ENCODE peak calls at places on chromosomes 4 and X, in four cellular contexts. Q is heart left ventricle, R is GM12865, H is OCI-LY7. C is an unnamed sample.

GRCh38 chr4:108097990-108098553 is 70.7 kb downstream of the LEF1 start:
- DNase-seq in Q (no peak), R (no peak), H (no peak), C (no peak)

GRCh38 chr4:184983660-184984356 is 34.5 kb upstream of the HELT start:
- DNase-seq in Q (peak), R (peak), H (peak), C (peak)

GRCh38 chrX:10050481-10050880 is 83.3 kb downstream of the CLDN34 start:
- DNase-seq in Q (peak), R (no peak), H (no peak), C (peak)

GRCh38 chr4:152590179-152591031 is 54.5 kb upstream of the FBXW7 start:
- DNase-seq in Q (no peak), R (peak), H (no peak), C (peak)

GRCh38 chr4:158046345-158046744 is 126.5 kb downstream of the GASK1B start:
- DNase-seq in Q (no peak), R (no peak), H (no peak), C (no peak)

GRCh38 chr4:8618961-8619720 is 26.6 kb downstream of the CPZ start:
- DNase-seq in Q (no peak), R (no peak), H (no peak), C (no peak)

GRCh38 chrX:10167573-10167972 is 10.8 kb downstream of the CLCN4 start:
- DNase-seq in Q (no peak), R (peak), H (no peak), C (no peak)

GRCh38 chrX:120299928-120300327 is 11.3 kb downstream of the TMEM255A start:
- DNase-seq in Q (no peak), R (no peak), H (peak), C (no peak)

GRCh38 chrX:22378296-22378695 is 105.6 kb downstream of the CBLL2 start:
- DNase-seq in Q (no peak), R (no peak), H (no peak), C (no peak)

GRCh38 chrX:88903989-88904718 is 157.1 kb downstream of the CPXCR1 start:
- DNase-seq in Q (no peak), R (no peak), H (no peak), C (no peak)

GRCh38 chr4:147370881-147371280 is 110.0 kb upstream of the EDNRA start:
- DNase-seq in Q (no peak), R (no peak), H (no peak), C (no peak)

GRCh38 chrX:119887721-119888425 is 7.8 kb upstream of the AKAP14 start:
- DNase-seq in Q (peak), R (peak), H (peak), C (peak)

GRCh38 chr4:165684177-165684870 is 188.7 kb upstream of the TLL1 start:
- DNase-seq in Q (no peak), R (no peak), H (no peak), C (peak)

GRCh38 chr4:113248320-113248719 is 198.9 kb downstream of the ANK2 start:
- DNase-seq in Q (no peak), R (no peak), H (no peak), C (no peak)

GRCh38 chr4:99612704-99613103 is 38.1 kb downstream of the MTTP start:
- DNase-seq in Q (no peak), R (no peak), H (no peak), C (no peak)

GRCh38 chr4:185201983-185202962 is 1.5 kb downstream of the CFAP97 start:
- DNase-seq in Q (no peak), R (peak), H (peak), C (no peak)

GRCh38 chrX:30814978-30815377 is 74.1 kb downstream of the TAB3 start:
- DNase-seq in Q (no peak), R (no peak), H (peak), C (no peak)

GRCh38 chrX:16819634-16820033 is 33.4 kb downstream of the TXLNG start:
- DNase-seq in Q (no peak), R (no peak), H (no peak), C (no peak)

GRCh38 chrX:136325377-136325776 is 24.6 kb downstream of the ADGRG4 start:
- DNase-seq in Q (no peak), R (no peak), H (no peak), C (no peak)

GRCh38 chrX:53684415-53685192 is 1.9 kb downstream of the HUWE1 start:
- DNase-seq in Q (no peak), R (no peak), H (no peak), C (no peak)

GRCh38 chr4:183118585-183118984 is 19.5 kb downstream of the WWC2 start:
- DNase-seq in Q (no peak), R (no peak), H (no peak), C (peak)

GRCh38 chr4:184386271-184386781 is 88.0 kb downstream of the IRF2 start:
- DNase-seq in Q (peak), R (no peak), H (no peak), C (no peak)

GRCh38 chr4:170476351-170476750 is 386.6 kb upstream of the AADAT start:
- DNase-seq in Q (no peak), R (no peak), H (no peak), C (no peak)

GRCh38 chrX:143664302-143664701 is 28.4 kb upstream of the SLITRK4 start:
- DNase-seq in Q (no peak), R (peak), H (peak), C (peak)

GRCh38 chr4:183360161-183360919 is 38.1 kb upstream of the CLDN24 start:
- DNase-seq in Q (no peak), R (no peak), H (no peak), C (peak)

GRCh38 chr4:186852078-186852420 is 128.4 kb upstream of the FAT1 start:
- DNase-seq in Q (no peak), R (no peak), H (no peak), C (no peak)

GRCh38 chr4:134132086-134132783 is 69.4 kb downstream of the PABPC4L start:
- DNase-seq in Q (no peak), R (no peak), H (no peak), C (no peak)

GRCh38 chrX:87873347-87873941 is 355.8 kb downstream of the KLHL4 start:
- DNase-seq in Q (no peak), R (no peak), H (no peak), C (no peak)

GRCh38 chr4:111954546-111954945 is 190.7 kb upstream of the FAM241A start:
- DNase-seq in Q (no peak), R (no peak), H (no peak), C (no peak)

GRCh38 chrX:112946227-112946626 is 105.6 kb upstream of the AMOT start:
- DNase-seq in Q (no peak), R (no peak), H (no peak), C (no peak)

GRCh38 chrX:110509778-110510510 is 151.3 kb downstream of the RTL9 start:
- DNase-seq in Q (no peak), R (no peak), H (no peak), C (no peak)

GRCh38 chr4:161249779-161250440 is 913.9 kb downstream of the FSTL5 start:
- DNase-seq in Q (no peak), R (no peak), H (no peak), C (no peak)

GRCh38 chr4:127648061-127648460 is 15.3 kb downstream of the INTU start:
- DNase-seq in Q (no peak), R (no peak), H (no peak), C (no peak)

GRCh38 chrX:15215366-15215765 is 54.5 kb downstream of the ASB9 start:
- DNase-seq in Q (no peak), R (no peak), H (no peak), C (no peak)

GRCh38 chrX:47501226-47502071 is 18.4 kb upstream of the ZNF41 start:
- DNase-seq in Q (no peak), R (peak), H (peak), C (peak)

GRCh38 chr4:16513876-16514275 is 287.6 kb upstream of the TAPT1 start:
- DNase-seq in Q (no peak), R (no peak), H (no peak), C (no peak)

GRCh38 chrX:150635952-150636351 is 57.2 kb upstream of the MTMR1 start:
- DNase-seq in Q (no peak), R (peak), H (no peak), C (peak)

GRCh38 chr4:99591757-99592156 is 17.1 kb downstream of the MTTP start:
- DNase-seq in Q (no peak), R (no peak), H (no peak), C (no peak)

GRCh38 chrX:121479406-121479805 is 432.0 kb downstream of the GLUD2 start:
- DNase-seq in Q (no peak), R (no peak), H (peak), C (no peak)

GRCh38 chrX:2324116-2324515 is 176.7 kb downstream of the DHRSX start:
- DNase-seq in Q (no peak), R (no peak), H (no peak), C (no peak)

GRCh38 chrX:2321411-2321810 is 179.4 kb downstream of the DHRSX start:
- DNase-seq in Q (no peak), R (no peak), H (no peak), C (no peak)

GRCh38 chrX:2327423-2327822 is 173.4 kb downstream of the DHRSX start:
- DNase-seq in Q (no peak), R (no peak), H (no peak), C (no peak)

GRCh38 chrX:2320580-2321327 is 180.0 kb downstream of the DHRSX start:
- DNase-seq in Q (peak), R (no peak), H (no peak), C (no peak)

GRCh38 chrX:2325076-2325784 is 175.5 kb downstream of the DHRSX start:
- DNase-seq in Q (peak), R (peak), H (no peak), C (peak)
- H3K4me3 ChIP-seq in Q (peak), R (peak), H (no peak), C (peak)

GRCh38 chrX:36963852-36964251 is 44.3 kb upstream of the FAM47C start:
- DNase-seq in Q (no peak), R (no peak), H (no peak), C (no peak)

GRCh38 chrX:36961590-36961989 is 46.6 kb upstream of the FAM47C start:
- DNase-seq in Q (no peak), R (no peak), H (no peak), C (no peak)

GRCh38 chrX:36957425-36958328 is 50.5 kb upstream of the FAM47C start:
- DNase-seq in Q (no peak), R (no peak), H (no peak), C (no peak)

DNA sequence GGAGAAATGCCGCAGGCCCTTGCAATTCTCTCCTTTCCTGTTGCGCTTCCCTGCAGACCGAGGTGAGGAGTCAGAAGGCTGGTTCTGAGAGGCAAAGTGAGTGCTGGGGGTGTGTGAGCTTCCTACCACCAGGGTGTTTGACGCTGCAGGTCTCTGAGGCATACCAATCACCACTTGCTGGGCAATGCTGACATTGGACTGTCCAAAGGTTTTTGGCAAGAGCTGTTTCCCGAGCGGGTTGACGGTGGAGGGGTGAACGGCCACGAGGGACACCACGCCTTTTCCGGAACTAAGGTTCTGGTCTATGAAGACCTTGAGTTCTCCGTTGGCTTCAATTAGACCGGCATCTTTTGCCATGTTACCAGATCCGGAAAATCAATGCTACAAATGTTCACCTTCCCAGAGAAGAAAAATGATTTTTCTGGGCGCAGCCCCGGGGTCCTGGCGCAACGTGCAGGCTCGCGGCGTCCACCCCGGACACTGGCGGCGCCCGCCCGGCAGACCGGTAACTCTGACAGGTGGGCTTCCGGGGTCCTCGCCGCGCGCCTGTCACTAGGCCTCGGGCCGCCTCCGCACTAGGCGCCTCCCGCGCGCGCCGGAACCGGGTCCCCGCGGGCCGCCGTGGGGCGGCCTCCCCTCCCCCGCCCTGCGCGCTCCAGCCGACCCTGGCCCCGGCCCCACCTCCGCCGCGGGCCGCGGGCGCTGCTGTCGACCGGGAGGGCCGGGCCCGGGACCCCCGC is 44.9 kb upstream of the FAM47C start:
- DNase-seq in Q (no peak), R (no peak), H (no peak), C (no peak)
- TF ChIP-seq CTCF in Q (no peak), R (no peak), H (no peak), C (no peak)

DNA sequence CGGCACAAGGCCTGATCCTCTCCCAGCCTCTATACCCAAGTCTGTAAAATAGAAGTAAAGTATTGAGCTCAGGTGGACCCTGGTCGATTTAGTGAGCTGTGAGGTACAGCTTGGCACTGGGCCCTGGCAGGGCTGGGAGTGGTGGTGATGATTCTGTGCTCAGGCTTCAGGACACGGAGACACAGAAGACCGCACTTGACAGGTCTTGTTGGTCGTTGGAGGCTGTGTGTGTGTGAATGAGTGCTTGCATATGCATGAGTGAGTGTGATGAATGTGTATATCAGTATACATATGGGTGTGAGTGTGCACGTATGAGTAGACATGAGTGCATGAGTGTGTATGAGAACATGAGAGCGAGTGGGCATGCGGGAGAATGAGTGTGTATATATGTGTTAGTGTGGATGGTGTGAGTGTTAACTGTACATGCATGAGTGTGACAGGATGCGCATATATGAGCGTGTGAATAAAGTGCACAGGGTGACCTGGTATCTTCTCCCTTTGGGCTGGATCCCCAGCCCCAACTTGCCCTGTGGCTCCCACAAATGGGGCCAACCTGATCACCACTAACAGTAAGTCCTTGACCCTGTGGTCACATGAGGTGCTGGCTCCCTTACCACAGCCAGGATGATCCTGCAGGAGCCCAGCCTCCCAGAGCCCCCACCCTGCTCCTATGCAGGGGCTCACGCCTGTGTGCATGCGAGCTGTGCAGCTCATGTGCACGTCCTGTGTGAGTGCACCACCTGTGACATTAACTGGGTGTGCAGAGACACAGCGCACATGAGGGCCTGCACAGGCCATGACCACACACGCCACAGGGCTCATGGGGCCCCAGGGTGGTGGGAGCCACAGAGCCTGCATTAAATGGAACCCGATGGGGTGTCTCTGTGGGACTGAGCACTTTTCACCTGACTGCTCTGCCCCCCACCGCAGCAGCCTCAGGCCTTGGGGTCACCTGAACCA is 20.8 kb downstream of the SH3BP2 start:
- DNase-seq in Q (no peak), R (no peak), H (no peak), C (no peak)
- H3K4me3 ChIP-seq in Q (peak), R (peak), H (peak), C (no peak)

DNA sequence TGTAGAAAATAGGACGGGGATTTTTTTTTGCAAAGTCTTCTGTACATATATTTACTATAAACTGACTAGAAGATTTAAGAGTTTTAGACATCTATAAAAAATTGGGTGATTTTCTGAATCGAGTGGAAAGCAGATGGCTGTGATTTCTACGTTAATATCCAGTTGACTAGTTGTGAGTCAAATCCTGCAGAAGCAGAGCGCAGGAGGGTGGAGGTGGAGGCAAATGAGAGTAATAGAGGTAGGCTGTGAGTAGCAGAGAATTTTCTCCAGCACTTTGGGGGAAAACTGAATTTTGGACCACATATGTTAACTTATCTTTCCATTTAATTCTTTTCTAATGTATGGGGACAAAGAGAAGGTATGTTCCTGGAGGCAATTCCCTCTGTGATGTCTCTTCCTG is 82.1 kb upstream of the SOX3 start:
- DNase-seq in Q (no peak), R (no peak), H (no peak), C (no peak)
- TF ChIP-seq CTCF in Q (no peak), R (no peak), H (no peak), C (no peak)

GRCh38 chr4:82584921-82585320 is 23.1 kb upstream of the TMEM150C start:
- DNase-seq in Q (no peak), R (no peak), H (no peak), C (no peak)

GRCh38 chr4:82587826-82588225 is 26.0 kb upstream of the TMEM150C start:
- DNase-seq in Q (no peak), R (no peak), H (no peak), C (no peak)

GRCh38 chr4:82588871-82589270 is 27.1 kb upstream of the TMEM150C start:
- DNase-seq in Q (no peak), R (no peak), H (no peak), C (no peak)

GRCh38 chr4:82583897-82584604 is 22.3 kb upstream of the TMEM150C start:
- DNase-seq in Q (no peak), R (no peak), H (no peak), C (no peak)

DNA sequence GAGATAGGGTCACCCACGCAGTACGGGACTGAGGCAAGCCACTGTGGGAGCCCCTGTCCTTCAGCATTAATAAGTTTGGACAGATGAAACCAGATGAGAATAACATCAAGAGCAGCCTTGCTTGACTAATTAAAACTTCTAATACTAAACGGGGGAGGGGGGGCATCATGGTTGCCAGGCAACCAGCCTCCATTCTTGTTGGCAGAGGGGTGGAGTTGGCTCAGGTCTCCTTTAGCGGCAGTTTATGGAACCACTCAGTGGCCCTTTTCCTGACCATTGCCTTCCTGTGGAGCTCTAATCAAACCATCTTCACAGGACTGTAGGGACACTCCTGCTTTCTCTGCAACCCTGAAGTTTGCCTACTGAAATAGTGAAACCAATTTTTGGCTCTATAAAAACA is 24.3 kb upstream of the TMEM150C start:
- DNase-seq in Q (no peak), R (no peak), H (no peak), C (no peak)
- H3K4me3 ChIP-seq in Q (no peak), R (no peak), H (no peak), C (no peak)

GRCh38 chrX:97452283-97452682 is 568.6 kb downstream of the RPA4 start:
- DNase-seq in Q (no peak), R (peak), H (no peak), C (no peak)

DNA sequence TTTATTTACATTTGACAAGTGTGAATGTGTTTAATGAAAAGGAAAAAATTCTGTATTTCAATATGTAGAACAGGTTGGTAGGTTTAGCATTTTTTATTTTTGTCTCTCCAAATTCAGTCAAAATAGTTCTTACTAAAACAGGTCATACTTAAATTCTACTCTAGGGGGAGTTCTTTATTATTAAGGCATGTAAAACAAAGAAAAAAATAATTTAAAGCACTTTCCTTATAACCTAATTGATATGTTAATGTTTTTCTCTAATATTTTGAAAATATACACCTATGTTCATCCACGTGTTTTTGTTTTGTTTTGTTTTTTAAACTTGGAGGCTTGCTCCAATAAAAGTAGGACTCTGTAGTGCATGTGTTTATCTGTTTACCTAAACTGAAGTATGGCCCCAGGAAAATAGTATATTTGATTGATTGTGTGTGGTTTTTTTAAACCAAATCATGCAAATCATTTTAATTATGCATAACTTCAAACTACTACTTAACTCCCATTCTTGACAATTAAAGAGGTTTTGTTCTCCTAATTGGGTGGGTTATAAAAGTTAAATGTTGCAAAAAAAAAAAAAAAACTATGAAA is 562.7 kb downstream of the RPA4 start:
- DNase-seq in Q (no peak), R (no peak), H (peak), C (peak)
- TF ChIP-seq CTCF in Q (no peak), R (no peak), H (peak), C (peak)

GRCh38 chrX:155028749-155029360 is 2.2 kb downstream of the FUNDC2 start:
- DNase-seq in Q (no peak), R (peak), H (no peak), C (peak)
- H3K4me3 ChIP-seq in Q (peak), R (peak), H (peak), C (no peak)